ENCODE peak calls at places on chromosomes 16 and 17, in five cellular contexts. H, B, S, D and I are unnamed samples.

GRCh38 chr16:11679941-11680911 is 12.0 kb downstream of the SNN start:
- DNase-seq in S (no peak), D (no peak), H (no peak), B (no peak), I (no peak)

GRCh38 chr17:50931003-50931878 is 65.1 kb upstream of the TOB1 start:
- DNase-seq in D (no peak), H (peak; percentile 95), S (no peak), B (peak; percentile 73), I (no peak)

GRCh38 chr17:4562000-4562969 is 1.9 kb upstream of the GGT6 start:
- DNase-seq in B (no peak), S (no peak), D (no peak), H (no peak), I (no peak)

GRCh38 chr17:50511058-50511457 is 2.8 kb downstream of the MYCBPAP start:
- DNase-seq in H (no peak), D (no peak), S (no peak), B (no peak), I (no peak)

GRCh38 chr17:50267074-50267841 is 7.0 kb upstream of the TMEM92 start:
- DNase-seq in H (no peak), S (no peak), D (no peak), B (no peak), I (no peak)

GRCh38 chr16:84048306-84048705 is 5.7 kb upstream of the SLC38A8 start:
- DNase-seq in H (peak; percentile 52), D (no peak), B (no peak), S (peak; percentile 8), I (no peak)

GRCh38 chr17:43591750-43592562 is 45.8 kb upstream of the ETV4 start:
- DNase-seq in S (no peak), D (no peak), B (peak; percentile 35), H (peak; percentile 15), I (no peak)

GRCh38 chr16:35744084-35744483 is 2284.7 kb downstream of the TP53TG3F start:
- DNase-seq in H (no peak), B (no peak), D (no peak), S (no peak), I (no peak)

GRCh38 chr17:36773039-36773438 is 164.2 kb upstream of the LHX1 start:
- DNase-seq in D (no peak), S (no peak), H (no peak), B (no peak), I (no peak)

GRCh38 chr17:21288581-21289017 is 4.1 kb downstream of the MAP2K3 start:
- DNase-seq in D (no peak), S (no peak), H (no peak), B (no peak), I (peak; percentile 34)

GRCh38 chr17:41456206-41456605 is 11.0 kb downstream of the KRT32 start:
- DNase-seq in D (no peak), B (no peak), S (no peak), H (peak; percentile 32), I (no peak)

GRCh38 chr16:68235882-68236803 is at the start of gene ESRP2:
- DNase-seq in D (peak; percentile 73), S (peak; percentile 84), H (peak; percentile 62), B (peak; percentile 90), I (no peak)

GRCh38 chr17:72134560-72135399 is 14.0 kb downstream of the SOX9 start:
- DNase-seq in S (no peak), D (no peak), B (no peak), H (no peak), I (no peak)

GRCh38 chr17:65670667-65671371 is 109.4 kb upstream of the AXIN2 start:
- DNase-seq in B (no peak), D (no peak), S (no peak), H (no peak), I (no peak)

GRCh38 chr16:10262377-10263132 is 80.3 kb upstream of the GRIN2A start:
- DNase-seq in D (no peak), B (no peak), S (no peak), H (no peak), I (no peak)

GRCh38 chr16:70653406-70653805 is 7.0 kb downstream of the IL34 start:
- DNase-seq in S (no peak), B (peak; percentile 9), H (no peak), D (no peak), I (no peak)

GRCh38 chr17:65941500-65941899 is 250.4 kb downstream of the CEP112 start:
- DNase-seq in H (no peak), B (no peak), D (no peak), S (no peak), I (no peak)

GRCh38 chr16:70522216-70523000 is 946 bp downstream of the COG4 start:
- DNase-seq in B (no peak), H (no peak), D (no peak), S (no peak), I (no peak)

GRCh38 chr17:45666046-45666600 is 118.0 kb upstream of the CRHR1 start:
- DNase-seq in D (no peak), S (no peak), H (peak; percentile 39), B (no peak), I (no peak)

GRCh38 chr16:23323224-23324030 is 21.3 kb downstream of the SCNN1B start:
- DNase-seq in B (peak; percentile 32), D (no peak), S (no peak), H (no peak), I (no peak)

GRCh38 chr16:27924411-27925118 is 138.9 kb downstream of the GSG1L start:
- DNase-seq in H (peak; percentile 28), D (no peak), S (peak; percentile 24), B (peak; percentile 37), I (no peak)

DNA sequence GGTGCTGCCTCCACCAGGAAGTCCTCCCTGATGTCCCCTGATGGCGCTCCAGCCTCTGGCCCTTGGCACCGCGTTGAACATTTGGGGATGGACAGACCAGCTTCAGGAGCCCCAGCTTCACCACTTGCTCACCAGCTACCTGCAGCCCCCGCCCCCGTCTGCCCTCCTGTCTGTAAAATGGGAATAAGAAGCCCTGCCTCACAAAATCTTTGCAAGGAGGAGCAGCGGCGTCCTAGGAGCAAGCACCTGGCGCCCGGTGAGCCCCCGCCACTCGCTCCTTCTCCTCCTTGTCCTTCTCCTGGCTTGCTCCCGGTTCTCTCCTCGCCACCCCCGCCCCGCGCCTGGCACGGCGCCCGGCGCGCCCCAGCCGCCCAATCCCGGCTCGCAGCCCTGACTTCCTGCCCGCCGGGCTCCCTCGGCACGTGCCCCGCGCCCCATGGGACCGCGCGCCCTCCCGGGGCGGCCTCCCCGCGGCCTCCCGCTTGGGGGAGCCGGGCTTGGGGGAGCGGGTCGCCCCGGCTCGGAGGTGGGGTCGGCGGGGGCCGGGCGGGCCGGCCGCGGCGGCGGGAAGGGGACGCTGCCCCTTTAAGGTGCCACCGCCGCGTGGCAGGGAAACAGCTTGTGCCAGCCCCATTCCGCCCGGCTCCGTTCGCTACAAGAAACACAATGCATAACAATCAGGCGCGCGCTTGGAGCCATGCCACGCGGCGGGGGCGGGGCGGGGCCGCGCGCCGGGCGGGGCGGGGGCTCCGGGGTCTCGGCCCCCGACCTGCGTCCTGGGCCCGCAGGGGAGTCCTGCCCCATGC is 9.1 kb upstream of the PPP1R1B start:
- DNase-seq in H (peak; percentile 69), B (peak; percentile 48), D (no peak), S (no peak), I (peak; percentile 74)
- TF ChIP-seq EZH2 in H (peak; percentile 42), B (no peak), D (peak; percentile 12), S (no peak), I (no peak)

DNA sequence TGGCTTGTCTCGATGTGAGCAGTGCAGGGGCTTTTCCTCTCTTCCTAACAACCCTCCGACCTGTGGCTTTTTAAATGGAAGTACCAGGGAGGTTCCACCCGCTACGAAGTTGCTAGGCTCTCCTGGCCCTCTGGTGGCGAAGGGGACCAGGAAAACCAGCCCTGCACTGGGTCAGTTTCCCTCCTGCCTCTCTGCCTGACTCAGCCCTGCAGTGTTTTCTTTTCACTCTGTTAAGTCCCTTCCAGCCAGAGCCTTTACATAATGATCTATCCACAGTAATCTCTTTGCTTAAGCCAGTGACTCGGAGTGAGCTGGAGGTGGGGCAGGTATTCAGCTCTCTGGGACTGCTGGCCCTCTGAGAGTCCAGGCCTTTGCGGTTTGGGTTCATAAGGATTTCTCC is 331.3 kb upstream of the EEF2KMT start:
- DNase-seq in D (no peak), S (no peak), H (peak; percentile 82), B (no peak), I (no peak)
- TF ChIP-seq CTCF in D (peak; percentile 70), S (peak; percentile 30), H (peak; percentile 64), B (no peak), I (no peak)

DNA sequence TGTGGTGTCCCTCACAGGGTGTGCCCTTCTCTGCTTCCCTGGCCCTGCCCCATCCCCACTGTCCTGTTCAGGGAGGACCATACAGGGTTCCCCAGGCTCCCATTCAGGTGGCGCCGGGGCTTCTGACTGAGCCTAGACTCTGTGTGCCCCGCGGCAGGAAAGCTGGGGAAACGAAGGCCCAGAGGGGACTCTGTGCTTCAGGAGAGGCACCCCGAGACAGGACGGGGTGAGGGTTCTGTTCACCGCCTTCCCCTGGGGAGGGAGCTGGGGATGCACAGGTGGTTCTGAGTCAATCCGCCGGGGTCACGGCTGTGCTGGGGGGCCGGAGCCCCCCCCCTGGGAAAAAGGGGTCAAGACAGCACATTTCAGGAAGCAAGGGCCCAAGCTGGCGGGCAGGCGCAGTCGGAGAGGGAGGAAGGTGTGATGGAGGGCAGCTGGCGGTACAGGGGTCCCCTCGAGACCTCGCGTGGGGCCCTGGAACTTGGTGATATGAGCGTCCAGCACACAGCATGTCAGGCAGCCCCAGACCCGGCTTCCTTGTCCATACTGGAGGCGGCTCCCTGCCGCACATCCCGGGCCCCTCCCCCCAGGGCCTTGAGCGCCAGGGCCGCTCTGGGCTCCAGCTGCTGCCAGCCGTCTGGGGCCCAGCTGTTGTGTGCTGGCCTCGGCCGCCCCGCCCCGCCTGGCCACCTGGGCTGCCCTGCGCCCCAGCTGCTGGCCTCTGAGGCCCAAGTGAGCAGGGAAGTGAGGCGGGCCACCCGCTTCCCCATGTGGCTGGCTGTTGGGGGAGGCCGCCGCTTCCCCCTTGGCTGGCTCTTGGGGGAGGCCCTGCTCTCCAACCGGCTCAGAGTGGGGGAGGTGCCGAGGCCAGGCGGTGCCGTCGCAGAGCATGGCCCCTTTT is 5.6 kb upstream of the NOTUM start:
- DNase-seq in B (no peak), H (peak; percentile 80), D (no peak), S (no peak), I (no peak)
- H3K9ac ChIP-seq in B (no peak overlapping the region), H (no peak overlapping the region), D (no peak overlapping the region), S (no peak overlapping the region), I (no peak overlapping the region)

DNA sequence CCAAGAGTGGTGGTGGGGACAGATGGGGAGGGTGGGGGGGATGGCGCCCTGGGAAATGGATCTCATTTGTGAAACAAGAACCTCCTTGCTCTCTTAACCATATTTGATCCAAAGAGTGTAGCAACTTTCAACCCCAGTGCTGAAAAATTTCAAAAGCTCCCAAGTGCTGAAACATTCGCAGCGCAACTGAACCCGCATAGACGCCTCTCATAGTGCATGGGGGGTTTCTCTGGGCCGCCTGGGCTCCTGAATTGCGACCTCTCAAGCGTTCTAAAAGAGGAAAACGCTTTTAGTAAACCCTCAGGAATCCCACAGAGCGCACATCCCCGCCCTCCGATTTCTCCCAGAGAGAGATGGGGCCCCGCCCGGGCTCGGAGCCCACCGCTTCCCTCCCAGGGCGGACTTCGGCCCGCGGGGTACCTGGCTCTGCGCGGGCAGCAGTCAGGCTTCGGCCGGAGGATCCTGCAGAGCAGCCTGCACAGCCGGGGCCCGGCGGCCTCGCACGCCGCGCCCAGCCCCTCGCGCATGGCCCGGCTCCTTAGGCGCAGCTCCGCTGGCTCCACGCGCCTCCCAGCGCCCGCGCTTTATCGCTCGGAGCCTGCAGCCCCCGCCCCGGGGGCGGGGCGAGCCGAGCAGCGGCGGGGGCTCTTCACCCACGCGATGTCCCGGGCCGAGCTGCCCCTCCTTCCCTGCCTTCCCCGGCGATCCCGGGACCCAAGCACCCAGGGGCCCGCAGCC is 7.0 kb downstream of the NOS2 start:
- DNase-seq in S (no peak), H (peak; percentile 80), B (peak; percentile 8), D (no peak), I (no peak)
- TF ChIP-seq EZH2 in S (no peak), H (peak; percentile 34), B (no peak), D (peak; percentile 48), I (no peak)

GRCh38 chr17:80029235-80029974 is 6.3 kb downstream of the TBC1D16 start:
- DNase-seq in B (peak; percentile 26), S (no peak), H (no peak), D (no peak), I (peak; percentile 45)
- TF ChIP-seq CTCF in B (no peak), S (no peak), H (no peak), D (no peak), I (no peak)